ENCODE peak calls at places on chromosome X, in four cellular contexts. Z is NCI-H748 treated with DMSO at 0.1 percent for 48 hours, C is transverse colon, Y is IMR-90. I is an unnamed sample.
A peak's percentile ranks its signal among the peaks of the same experiment; 100 is the strongest.

GRCh38 chrX:79601336-79602131 is 234.4 kb upstream of the ITM2A start:
- DNase-seq in Z (peak; percentile 1), C (peak; percentile 12), Y (no peak), I (no peak)

GRCh38 chrX:111003118-111003517 is 92.9 kb upstream of the PAK3 start:
- DNase-seq in Z (no peak), C (no peak), Y (no peak), I (no peak)

GRCh38 chrX:45628041-45628440 is 427.4 kb upstream of the DIPK2B start:
- DNase-seq in Z (no peak), C (no peak), Y (peak; percentile 48), I (peak; percentile 35)

GRCh38 chrX:125680366-125680765 is 360.7 kb downstream of the TEX13C start:
- DNase-seq in Z (no peak), C (no peak), Y (no peak), I (no peak)

GRCh38 chrX:130916636-130917422 is 13.8 kb upstream of the ENOX2 start:
- DNase-seq in Z (peak; percentile 29), C (peak; percentile 35), Y (peak; percentile 54), I (peak; percentile 64)

GRCh38 chrX:50117477-50117876 is 83.3 kb downstream of the AKAP4 start:
- DNase-seq in Z (no peak), C (peak; percentile 22), Y (no peak), I (no peak)

GRCh38 chrX:136822337-136823095 is 41.8 kb upstream of the ARHGEF6 start:
- DNase-seq in Z (no peak), C (no peak), Y (no peak), I (peak; percentile 69)

GRCh38 chrX:100685284-100685996 is 41.4 kb downstream of the SRPX2 start:
- DNase-seq in Z (peak; percentile 61), C (peak; percentile 81), Y (peak; percentile 75), I (peak; percentile 81)

GRCh38 chrX:108347800-108348199 is 90.4 kb downstream of the COL4A6 start:
- DNase-seq in Z (no peak), C (no peak), Y (no peak), I (no peak)

GRCh38 chrX:27565992-27566391 is 24.2 kb upstream of the DCAF8L2 start:
- DNase-seq in Z (no peak), C (no peak), Y (peak; percentile 70), I (no peak)

GRCh38 chrX:118498755-118499154 is 3.1 kb downstream of the DOCK11 start:
- DNase-seq in Z (no peak), C (no peak), Y (no peak), I (no peak)

GRCh38 chrX:110143454-110144210 is 140.7 kb downstream of the TMEM164 start:
- DNase-seq in Z (no peak), C (no peak), Y (no peak), I (no peak)

GRCh38 chrX:110395877-110396276 is 37.2 kb downstream of the RTL9 start:
- DNase-seq in Z (no peak), C (no peak), Y (no peak), I (no peak)

GRCh38 chrX:49001521-49002090 is 458 bp downstream of the GRIPAP1 start:
- DNase-seq in Z (no peak), C (peak; percentile 22), Y (peak; percentile 36), I (peak; percentile 58)

GRCh38 chrX:68556036-68556435 is 57.2 kb downstream of the YIPF6 start:
- DNase-seq in Z (no peak), C (no peak), Y (no peak), I (no peak)

GRCh38 chrX:47863187-47863586 is 26.5 kb downstream of the ZNF81 start:
- DNase-seq in Z (no peak), C (no peak), Y (no peak), I (no peak)

GRCh38 chrX:45445745-45446412 is 245.2 kb upstream of the DIPK2B start:
- DNase-seq in Z (no peak), C (no peak), Y (peak; percentile 76), I (peak; percentile 90)

GRCh38 chrX:65985922-65986588 is 53.8 kb downstream of the VSIG4 start:
- DNase-seq in Z (no peak), C (peak; percentile 12), Y (peak; percentile 47), I (peak; percentile 53)

GRCh38 chrX:1164322-1165288 is 47.8 kb downstream of the CRLF2 start:
- DNase-seq in Z (no peak), C (no peak), Y (no peak), I (no peak)

GRCh38 chrX:52594658-52595057 is 60.0 kb downstream of the SSX7 start:
- DNase-seq in Z (no peak), C (no peak), Y (no peak), I (no peak)

GRCh38 chrX:111040377-111041017 is 55.5 kb upstream of the PAK3 start:
- DNase-seq in Z (no peak), C (no peak), Y (peak; percentile 36), I (peak; percentile 37)

GRCh38 chrX:74458738-74459137 is 37.4 kb downstream of the SLC16A2 start:
- DNase-seq in Z (no peak), C (no peak), Y (peak; percentile 77), I (peak; percentile 77)

GRCh38 chrX:40778861-40779575 is 43.7 kb upstream of the MED14 start:
- DNase-seq in Z (no peak), C (no peak), Y (peak; percentile 72), I (peak; percentile 67)

GRCh38 chrX:9913041-9913440 is 54.1 kb upstream of the CLDN34 start:
- DNase-seq in Z (no peak), C (no peak), Y (peak; percentile 43), I (peak; percentile 33)

GRCh38 chrX:148070504-148070877 is 89.4 kb downstream of the FMR1NB start:
- DNase-seq in Z (no peak), C (no peak), Y (no peak), I (no peak)

GRCh38 chrX:17860179-17860780 is 818 bp downstream of the RAI2 start:
- DNase-seq in Z (no peak), C (no peak), Y (no peak), I (no peak)

GRCh38 chrX:739611-740010 is 109.0 kb downstream of the SHOX start:
- DNase-seq in Z (no peak), C (no peak), Y (no peak), I (no peak)

GRCh38 chrX:53279296-53280237 is 1.8 kb downstream of the IQSEC2 start:
- DNase-seq in Z (no peak), C (peak; percentile 33), Y (no peak), I (no peak)

GRCh38 chrX:76220856-76221255 is 48.0 kb downstream of the PBDC1 start:
- DNase-seq in Z (no peak), C (no peak), Y (no peak), I (no peak)

GRCh38 chrX:54248309-54248708 is 65.3 kb upstream of the FAM120C start:
- DNase-seq in Z (peak; percentile 3), C (no peak), Y (peak; percentile 44), I (peak; percentile 45)

GRCh38 chrX:47645530-47645929 is 4.8 kb downstream of the ELK1 start:
- DNase-seq in Z (no peak), C (no peak), Y (no peak), I (no peak)

GRCh38 chrX:53356186-53356585 is 66.3 kb downstream of the SMC1A start:
- DNase-seq in Z (no peak), C (no peak), Y (no peak), I (peak; percentile 30)

GRCh38 chrX:14209034-14209433 is 179.3 kb upstream of the GEMIN8 start:
- DNase-seq in Z (no peak), C (no peak), Y (no peak), I (no peak)

GRCh38 chrX:40064055-40064597 is 33.6 kb downstream of the BCOR start:
- DNase-seq in Z (no peak), C (no peak), Y (no peak), I (no peak)

GRCh38 chrX:633655-634305 is 3.2 kb downstream of the SHOX start:
- DNase-seq in Z (no peak), C (no peak), Y (no peak), I (no peak)

GRCh38 chrX:17812763-17813162 is 48.3 kb downstream of the RAI2 start:
- DNase-seq in Z (peak; percentile 11), C (no peak), Y (no peak), I (peak; percentile 42)

GRCh38 chrX:111387470-111387869 is 24.5 kb downstream of the DCX start:
- DNase-seq in Z (peak; percentile 84), C (no peak), Y (no peak), I (no peak)

GRCh38 chrX:103663921-103664320 is 22.6 kb downstream of the MORF4L2 start:
- DNase-seq in Z (no peak), C (no peak), Y (no peak), I (no peak)

I was measured in fibroblast of mammary gland.